ENCODE peak calls at places on chromosome 9, in four cellular contexts. B is heart right ventricle, H is lung, F is naive B cell. O is an unnamed sample.

GRCh38 chr9:15422355-15423327 is at the start of gene SNAPC3:
- DNase-seq in B (peak; percentile 93), H (peak; percentile 95), F (peak; percentile 93), O (peak; percentile 97)

GRCh38 chr9:125593581-125593980 is 113.4 kb downstream of the MAPKAP1 start:
- DNase-seq in B (no peak), H (no peak), F (no peak), O (no peak)

GRCh38 chr9:123418506-123418905 is 62.5 kb downstream of the CRB2 start:
- DNase-seq in B (no peak), H (no peak), F (no peak), O (no peak)

GRCh38 chr9:35335164-35335563 is 154.7 kb upstream of the RUSC2 start:
- DNase-seq in B (no peak), H (no peak), F (no peak), O (no peak)

GRCh38 chr9:34363619-34364351 is 12.9 kb downstream of the MYORG start:
- DNase-seq in B (peak; percentile 79), H (no peak), F (no peak), O (no peak)

GRCh38 chr9:133346021-133346713 is 1.8 kb downstream of the MED22 start:
- DNase-seq in B (no peak), H (no peak), F (no peak), O (no peak)

GRCh38 chr9:27539479-27540441 is 10.1 kb upstream of the MOB3B start:
- DNase-seq in B (no peak), H (no peak), F (no peak), O (peak; percentile 11)

GRCh38 chr9:93011114-93011513 is 47.4 kb upstream of the SUSD3 start:
- DNase-seq in B (no peak), H (no peak), F (no peak), O (no peak)

GRCh38 chr9:8677725-8678124 is 878.1 kb upstream of the DMAC1 start:
- DNase-seq in B (no peak), H (no peak), F (no peak), O (no peak)

GRCh38 chr9:20032413-20033006 is 243.7 kb upstream of the SLC24A2 start:
- DNase-seq in B (no peak), H (no peak), F (no peak), O (no peak)

GRCh38 chr9:15714746-15715145 is 161.9 kb downstream of the CCDC171 start:
- DNase-seq in B (no peak), H (no peak), F (no peak), O (no peak)

GRCh38 chr9:89999534-90000370 is 394.9 kb downstream of the GADD45G start:
- DNase-seq in B (peak; percentile 81), H (peak; percentile 70), F (peak; percentile 65), O (peak; percentile 80)

GRCh38 chr9:123102380-123103113 is 69.1 kb downstream of the GPR21 start:
- DNase-seq in B (no peak), H (no peak), F (no peak), O (no peak)

GRCh38 chr9:129752915-129753724 is at the start of gene PTGES:
- DNase-seq in B (peak; percentile 47), H (peak; percentile 64), F (no peak), O (peak; percentile 87)

GRCh38 chr9:112971415-112971814 is 40.6 kb downstream of the ZNF883 start:
- DNase-seq in B (no peak), H (no peak), F (no peak), O (no peak)

GRCh38 chr9:128099932-128100491 is 27.5 kb downstream of the PTGES2 start:
- DNase-seq in B (peak; percentile 65), H (no peak), F (no peak), O (no peak)

GRCh38 chr9:107190031-107190935 is 92.8 kb upstream of the RAD23B start:
- DNase-seq in B (no peak), H (no peak), F (no peak), O (no peak)

GRCh38 chr9:86614871-86615849 is 260.9 kb upstream of the TUT7 start:
- DNase-seq in B (peak; percentile 15), H (no peak), F (no peak), O (no peak)

GRCh38 chr9:123335227-123335985 is 20.6 kb upstream of the CRB2 start:
- DNase-seq in B (no peak), H (peak; percentile 47), F (peak; percentile 47), O (peak; percentile 30)

GRCh38 chr9:127980706-127981558 is at the start of gene EEIG1:
- DNase-seq in B (peak; percentile 96), H (peak; percentile 95), F (peak; percentile 99), O (peak; percentile 97)

GRCh38 chr9:4596165-4596922 is 65.8 kb upstream of the PLPP6 start:
- DNase-seq in B (peak; percentile 10), H (no peak), F (no peak), O (no peak)

GRCh38 chr9:123741214-123741613 is 188.7 kb downstream of the DENND1A start:
- DNase-seq in B (no peak), H (no peak), F (no peak), O (no peak)

GRCh38 chr9:8338249-8338721 is 538.7 kb upstream of the DMAC1 start:
- DNase-seq in B (no peak), H (no peak), F (no peak), O (no peak)

GRCh38 chr9:128007566-128008138 is 26.9 kb upstream of the EEIG1 start:
- DNase-seq in B (peak; percentile 67), H (peak; percentile 67), F (peak; percentile 90), O (peak; percentile 79)

GRCh38 chr9:121222524-121223171 is 21.0 kb upstream of the RAB14 start:
- DNase-seq in B (no peak), H (no peak), F (no peak), O (no peak)

GRCh38 chr9:5614192-5614591 is 14.7 kb upstream of the RIC1 start:
- DNase-seq in B (no peak), H (no peak), F (no peak), O (no peak)

GRCh38 chr9:69120380-69121154 is 53.5 kb upstream of the TJP2 start:
- DNase-seq in B (no peak), H (peak; percentile 90), F (no peak), O (no peak)

GRCh38 chr9:109471994-109472393 is 26.1 kb downstream of the PTPN3 start:
- DNase-seq in B (no peak), H (no peak), F (no peak), O (no peak)

GRCh38 chr9:129138476-129139232 is 27.4 kb downstream of the PTPA start:
- DNase-seq in B (peak; percentile 71), H (peak; percentile 56), F (no peak), O (peak; percentile 67)

GRCh38 chr9:134871941-134872340 is 8.7 kb upstream of the FCN2 start:
- DNase-seq in B (peak; percentile 64), H (no peak), F (no peak), O (no peak)

GRCh38 chr9:34035656-34036055 is 13.0 kb downstream of the UBAP2 start:
- DNase-seq in B (no peak), H (no peak), F (no peak), O (no peak)

GRCh38 chr9:114791736-114792135 is 14.1 kb downstream of the TNFSF15 start:
- DNase-seq in B (no peak), H (no peak), F (no peak), O (no peak)

GRCh38 chr9:109182940-109183798 is 16.1 kb upstream of the FRRS1L start:
- DNase-seq in B (no peak), H (no peak), F (no peak), O (no peak)